ENCODE peak calls at places on chromosomes 3 and 15, in eight cellular contexts. One of them, this sample, is unnamed.

GRCh38 chr15:74365619-74366445 is 1.6 kb downstream of the CYP11A1 start:
- DNase-seq in A549: no peak
- DNase-seq in left ventricle myocardium inferior: peak
- DNase-seq in ascending aorta: peak
- DNase-seq in esophagus squamous epithelium: no peak
- DNase-seq in foreskin fibroblast: peak
- DNase-seq in pons: no peak
- DNase-seq in CD8-positive, alpha-beta memory T cell: no peak
- DNase-seq in this sample: no peak

GRCh38 chr3:15428539-15428938 is 1.1 kb downstream of the EAF1 start:
- DNase-seq in foreskin fibroblast: peak
- DNase-seq in A549: peak
- DNase-seq in left ventricle myocardium inferior: no peak
- DNase-seq in CD8-positive, alpha-beta memory T cell: no peak
- DNase-seq in pons: no peak
- DNase-seq in esophagus squamous epithelium: no peak
- DNase-seq in ascending aorta: no peak
- DNase-seq in this sample: no peak

GRCh38 chr15:88125578-88125977 is 131.0 kb downstream of the NTRK3 start:
- DNase-seq in CD8-positive, alpha-beta memory T cell: no peak
- DNase-seq in ascending aorta: peak
- DNase-seq in foreskin fibroblast: no peak
- DNase-seq in pons: peak
- DNase-seq in esophagus squamous epithelium: no peak
- DNase-seq in left ventricle myocardium inferior: no peak
- DNase-seq in A549: no peak
- DNase-seq in this sample: no peak

GRCh38 chr3:36868614-36869436 is 76.0 kb downstream of the TRANK1 start:
- DNase-seq in esophagus squamous epithelium: no peak
- DNase-seq in A549: peak
- DNase-seq in pons: peak
- DNase-seq in left ventricle myocardium inferior: no peak
- DNase-seq in CD8-positive, alpha-beta memory T cell: peak
- DNase-seq in ascending aorta: no peak
- DNase-seq in foreskin fibroblast: peak
- DNase-seq in this sample: no peak

GRCh38 chr3:171125010-171125409 is 98.5 kb upstream of the SLC2A2 start:
- DNase-seq in pons: no peak
- DNase-seq in foreskin fibroblast: no peak
- DNase-seq in CD8-positive, alpha-beta memory T cell: no peak
- DNase-seq in esophagus squamous epithelium: no peak
- DNase-seq in left ventricle myocardium inferior: no peak
- DNase-seq in ascending aorta: no peak
- DNase-seq in A549: no peak
- DNase-seq in this sample: no peak

GRCh38 chr3:98680723-98681122 is 82.4 kb upstream of the ST3GAL6 start:
- DNase-seq in left ventricle myocardium inferior: no peak
- DNase-seq in esophagus squamous epithelium: no peak
- DNase-seq in A549: no peak
- DNase-seq in ascending aorta: no peak
- DNase-seq in foreskin fibroblast: peak
- DNase-seq in pons: no peak
- DNase-seq in CD8-positive, alpha-beta memory T cell: no peak
- DNase-seq in this sample: no peak

GRCh38 chr3:158404319-158404718 is 166.7 kb upstream of the MLF1 start:
- DNase-seq in pons: peak
- DNase-seq in CD8-positive, alpha-beta memory T cell: no peak
- DNase-seq in esophagus squamous epithelium: no peak
- DNase-seq in ascending aorta: no peak
- DNase-seq in A549: no peak
- DNase-seq in left ventricle myocardium inferior: no peak
- DNase-seq in foreskin fibroblast: no peak
- DNase-seq in this sample: no peak

GRCh38 chr15:52143862-52144261 is 31.3 kb upstream of the BCL2L10 start:
- DNase-seq in esophagus squamous epithelium: no peak
- DNase-seq in ascending aorta: no peak
- DNase-seq in A549: peak
- DNase-seq in foreskin fibroblast: peak
- DNase-seq in CD8-positive, alpha-beta memory T cell: no peak
- DNase-seq in left ventricle myocardium inferior: no peak
- DNase-seq in pons: no peak
- DNase-seq in this sample: no peak

GRCh38 chr3:73068419-73068818 is 7.0 kb downstream of the EBLN2 start:
- DNase-seq in pons: no peak
- DNase-seq in left ventricle myocardium inferior: no peak
- DNase-seq in esophagus squamous epithelium: no peak
- DNase-seq in ascending aorta: no peak
- DNase-seq in CD8-positive, alpha-beta memory T cell: no peak
- DNase-seq in A549: no peak
- DNase-seq in foreskin fibroblast: no peak
- DNase-seq in this sample: no peak

GRCh38 chr3:66353530-66353929 is 132.7 kb downstream of the SLC25A26 start:
- DNase-seq in pons: no peak
- DNase-seq in esophagus squamous epithelium: no peak
- DNase-seq in ascending aorta: no peak
- DNase-seq in CD8-positive, alpha-beta memory T cell: no peak
- DNase-seq in foreskin fibroblast: no peak
- DNase-seq in A549: no peak
- DNase-seq in left ventricle myocardium inferior: no peak
- DNase-seq in this sample: no peak

GRCh38 chr3:127675651-127676391 is 3.1 kb downstream of the ABTB1 start:
- DNase-seq in left ventricle myocardium inferior: peak
- DNase-seq in CD8-positive, alpha-beta memory T cell: no peak
- DNase-seq in A549: no peak
- DNase-seq in pons: no peak
- DNase-seq in esophagus squamous epithelium: no peak
- DNase-seq in ascending aorta: peak
- DNase-seq in foreskin fibroblast: no peak
- DNase-seq in this sample: no peak

GRCh38 chr3:50830451-50830850 is 155.7 kb downstream of the DOCK3 start:
- DNase-seq in CD8-positive, alpha-beta memory T cell: no peak
- DNase-seq in foreskin fibroblast: no peak
- DNase-seq in pons: peak
- DNase-seq in left ventricle myocardium inferior: no peak
- DNase-seq in A549: no peak
- DNase-seq in esophagus squamous epithelium: no peak
- DNase-seq in ascending aorta: no peak
- DNase-seq in this sample: no peak

GRCh38 chr15:70447927-70448698 is 315.2 kb downstream of the UACA start:
- DNase-seq in ascending aorta: no peak
- DNase-seq in esophagus squamous epithelium: no peak
- DNase-seq in left ventricle myocardium inferior: peak
- DNase-seq in foreskin fibroblast: no peak
- DNase-seq in pons: no peak
- DNase-seq in CD8-positive, alpha-beta memory T cell: peak
- DNase-seq in A549: no peak
- DNase-seq in this sample: peak

GRCh38 chr3:32428092-32429068 is 36.7 kb downstream of the CMTM7 start:
- DNase-seq in left ventricle myocardium inferior: no peak
- DNase-seq in pons: no peak
- DNase-seq in esophagus squamous epithelium: no peak
- DNase-seq in CD8-positive, alpha-beta memory T cell: peak
- DNase-seq in A549: no peak
- DNase-seq in foreskin fibroblast: no peak
- DNase-seq in ascending aorta: peak
- DNase-seq in this sample: no peak

GRCh38 chr3:58130591-58130990 is 80.2 kb downstream of the DNASE1L3 start:
- DNase-seq in CD8-positive, alpha-beta memory T cell: no peak
- DNase-seq in ascending aorta: no peak
- DNase-seq in left ventricle myocardium inferior: no peak
- DNase-seq in A549: no peak
- DNase-seq in foreskin fibroblast: no peak
- DNase-seq in esophagus squamous epithelium: no peak
- DNase-seq in pons: no peak
- DNase-seq in this sample: no peak

GRCh38 chr3:128050597-128050996 is 1.6 kb upstream of the SEC61A1 start:
- DNase-seq in left ventricle myocardium inferior: no peak
- DNase-seq in foreskin fibroblast: no peak
- DNase-seq in esophagus squamous epithelium: no peak
- DNase-seq in pons: peak
- DNase-seq in CD8-positive, alpha-beta memory T cell: no peak
- DNase-seq in A549: no peak
- DNase-seq in ascending aorta: no peak
- DNase-seq in this sample: no peak

GRCh38 chr3:134462236-134463059 is 23.3 kb downstream of the ANAPC13 start:
- DNase-seq in ascending aorta: no peak
- DNase-seq in CD8-positive, alpha-beta memory T cell: no peak
- DNase-seq in left ventricle myocardium inferior: no peak
- DNase-seq in esophagus squamous epithelium: no peak
- DNase-seq in pons: no peak
- DNase-seq in A549: no peak
- DNase-seq in foreskin fibroblast: no peak
- DNase-seq in this sample: no peak

GRCh38 chr3:96354742-96355141 is 459.7 kb upstream of the EPHA6 start:
- DNase-seq in A549: no peak
- DNase-seq in pons: no peak
- DNase-seq in esophagus squamous epithelium: no peak
- DNase-seq in CD8-positive, alpha-beta memory T cell: no peak
- DNase-seq in foreskin fibroblast: no peak
- DNase-seq in ascending aorta: no peak
- DNase-seq in left ventricle myocardium inferior: no peak
- DNase-seq in this sample: no peak

GRCh38 chr15:70508561-70509281 is 254.6 kb downstream of the UACA start:
- DNase-seq in esophagus squamous epithelium: no peak
- DNase-seq in ascending aorta: no peak
- DNase-seq in pons: no peak
- DNase-seq in CD8-positive, alpha-beta memory T cell: no peak
- DNase-seq in A549: peak
- DNase-seq in foreskin fibroblast: peak
- DNase-seq in left ventricle myocardium inferior: no peak
- DNase-seq in this sample: no peak

GRCh38 chr15:92449476-92449875 is 55.8 kb downstream of the ST8SIA2 start:
- DNase-seq in esophagus squamous epithelium: no peak
- DNase-seq in foreskin fibroblast: no peak
- DNase-seq in pons: no peak
- DNase-seq in A549: no peak
- DNase-seq in ascending aorta: no peak
- DNase-seq in CD8-positive, alpha-beta memory T cell: no peak
- DNase-seq in left ventricle myocardium inferior: no peak
- DNase-seq in this sample: no peak

GRCh38 chr3:185400866-185401265 is 37.9 kb downstream of the MAP3K13 start:
- DNase-seq in left ventricle myocardium inferior: no peak
- DNase-seq in ascending aorta: no peak
- DNase-seq in pons: no peak
- DNase-seq in CD8-positive, alpha-beta memory T cell: no peak
- DNase-seq in esophagus squamous epithelium: no peak
- DNase-seq in foreskin fibroblast: no peak
- DNase-seq in A549: no peak
- DNase-seq in this sample: no peak

GRCh38 chr3:32500880-32501784 is 1.5 kb downstream of the CMTM6 start:
- DNase-seq in foreskin fibroblast: no peak
- DNase-seq in CD8-positive, alpha-beta memory T cell: no peak
- DNase-seq in pons: peak
- DNase-seq in esophagus squamous epithelium: no peak
- DNase-seq in left ventricle myocardium inferior: no peak
- DNase-seq in A549: no peak
- DNase-seq in ascending aorta: no peak
- DNase-seq in this sample: no peak

GRCh38 chr3:42662813-42663535 is 9.5 kb downstream of the ZBTB47 start:
- DNase-seq in CD8-positive, alpha-beta memory T cell: no peak
- DNase-seq in left ventricle myocardium inferior: no peak
- DNase-seq in pons: no peak
- DNase-seq in ascending aorta: peak
- DNase-seq in foreskin fibroblast: no peak
- DNase-seq in A549: no peak
- DNase-seq in esophagus squamous epithelium: no peak
- DNase-seq in this sample: no peak

GRCh38 chr3:98778383-98778782 is 15.2 kb downstream of the ST3GAL6 start:
- DNase-seq in A549: no peak
- DNase-seq in left ventricle myocardium inferior: no peak
- DNase-seq in ascending aorta: no peak
- DNase-seq in pons: no peak
- DNase-seq in CD8-positive, alpha-beta memory T cell: no peak
- DNase-seq in foreskin fibroblast: no peak
- DNase-seq in esophagus squamous epithelium: no peak
- DNase-seq in this sample: no peak

GRCh38 chr3:193737191-193737751 is 144.3 kb downstream of the OPA1 start:
- DNase-seq in foreskin fibroblast: no peak
- DNase-seq in ascending aorta: no peak
- DNase-seq in A549: no peak
- DNase-seq in esophagus squamous epithelium: no peak
- DNase-seq in left ventricle myocardium inferior: no peak
- DNase-seq in pons: no peak
- DNase-seq in CD8-positive, alpha-beta memory T cell: no peak
- DNase-seq in this sample: no peak

GRCh38 chr3:128884992-128885391 is 5.6 kb downstream of the ACAD9 start:
- DNase-seq in esophagus squamous epithelium: no peak
- DNase-seq in left ventricle myocardium inferior: no peak
- DNase-seq in foreskin fibroblast: no peak
- DNase-seq in CD8-positive, alpha-beta memory T cell: no peak
- DNase-seq in A549: no peak
- DNase-seq in ascending aorta: no peak
- DNase-seq in pons: no peak
- DNase-seq in this sample: no peak

GRCh38 chr15:45448516-45448915 is 70.2 kb upstream of the GATM start:
- DNase-seq in foreskin fibroblast: no peak
- DNase-seq in left ventricle myocardium inferior: no peak
- DNase-seq in ascending aorta: no peak
- DNase-seq in CD8-positive, alpha-beta memory T cell: no peak
- DNase-seq in pons: no peak
- DNase-seq in A549: no peak
- DNase-seq in esophagus squamous epithelium: no peak
- DNase-seq in this sample: no peak

GRCh38 chr15:89367485-89368451 is 33.1 kb upstream of the POLG start:
- DNase-seq in pons: peak
- DNase-seq in A549: peak
- DNase-seq in esophagus squamous epithelium: no peak
- DNase-seq in foreskin fibroblast: no peak
- DNase-seq in ascending aorta: no peak
- DNase-seq in left ventricle myocardium inferior: no peak
- DNase-seq in CD8-positive, alpha-beta memory T cell: no peak
- DNase-seq in this sample: no peak

GRCh38 chr3:187044206-187044605 is 95.1 kb downstream of the RPL39L start:
- DNase-seq in CD8-positive, alpha-beta memory T cell: no peak
- DNase-seq in esophagus squamous epithelium: no peak
- DNase-seq in ascending aorta: no peak
- DNase-seq in foreskin fibroblast: no peak
- DNase-seq in pons: peak
- DNase-seq in left ventricle myocardium inferior: peak
- DNase-seq in A549: no peak
- DNase-seq in this sample: no peak

GRCh38 chr3:141389703-141390102 is 21.4 kb downstream of the ZBTB38 start:
- DNase-seq in pons: no peak
- DNase-seq in ascending aorta: no peak
- DNase-seq in foreskin fibroblast: no peak
- DNase-seq in esophagus squamous epithelium: no peak
- DNase-seq in CD8-positive, alpha-beta memory T cell: no peak
- DNase-seq in A549: no peak
- DNase-seq in left ventricle myocardium inferior: no peak
- DNase-seq in this sample: no peak

GRCh38 chr3:184822654-184823053 is 10.7 kb downstream of the VPS8 start:
- DNase-seq in foreskin fibroblast: no peak
- DNase-seq in ascending aorta: no peak
- DNase-seq in pons: no peak
- DNase-seq in CD8-positive, alpha-beta memory T cell: no peak
- DNase-seq in esophagus squamous epithelium: no peak
- DNase-seq in left ventricle myocardium inferior: no peak
- DNase-seq in A549: no peak
- DNase-seq in this sample: no peak

GRCh38 chr3:171772427-171773056 is 37.7 kb downstream of the PLD1 start:
- DNase-seq in foreskin fibroblast: peak
- DNase-seq in A549: peak
- DNase-seq in ascending aorta: peak
- DNase-seq in esophagus squamous epithelium: no peak
- DNase-seq in CD8-positive, alpha-beta memory T cell: peak
- DNase-seq in pons: peak
- DNase-seq in left ventricle myocardium inferior: no peak
- DNase-seq in this sample: peak

GRCh38 chr3:107518050-107518449 is 4.7 kb upstream of the BBX start:
- DNase-seq in A549: no peak
- DNase-seq in esophagus squamous epithelium: no peak
- DNase-seq in foreskin fibroblast: no peak
- DNase-seq in CD8-positive, alpha-beta memory T cell: no peak
- DNase-seq in ascending aorta: no peak
- DNase-seq in left ventricle myocardium inferior: no peak
- DNase-seq in pons: no peak
- DNase-seq in this sample: no peak

GRCh38 chr15:29670945-29671307 is 151.3 kb downstream of the TJP1 start:
- DNase-seq in pons: no peak
- DNase-seq in left ventricle myocardium inferior: no peak
- DNase-seq in foreskin fibroblast: peak
- DNase-seq in ascending aorta: peak
- DNase-seq in A549: peak
- DNase-seq in esophagus squamous epithelium: no peak
- DNase-seq in CD8-positive, alpha-beta memory T cell: no peak
- DNase-seq in this sample: no peak

This sample was measured in CD4-positive, alpha-beta T cell.